ENCODE peak calls at places on chromosome 17, in nine cellular contexts. H is left ventricle myocardium inferior, O is tibial nerve, Y is neural progenitor cell, N is adrenal gland, B is hepatocyte, V is cardiac fibroblast, X is AG09309, L is A549. I is an unnamed sample.

GRCh38 chr17:4230142-4230541 is 33.6 kb downstream of the ANKFY1 start:
- DNase-seq in H (no peak), O (peak; percentile 15), Y (no peak), N (peak; percentile 83), B (peak; percentile 86), V (peak; percentile 99), X (peak; percentile 95), L (peak; percentile 56), I (peak; percentile 99)

GRCh38 chr17:43701318-43701743 is 39.6 kb upstream of the MEOX1 start:
- DNase-seq in H (no peak), O (no peak), Y (no peak), N (no peak), B (no peak), V (peak; percentile 53), X (peak; percentile 59), L (no peak), I (peak; percentile 78)

GRCh38 chr17:32504166-32504990 is 17.6 kb downstream of the CDK5R1 start:
- DNase-seq in H (no peak), O (no peak), Y (no peak), N (no peak), B (no peak), V (no peak), X (no peak), L (no peak), I (peak; percentile 51)

GRCh38 chr17:58328195-58329034 is at the start of gene TSPOAP1:
- DNase-seq in H (peak; percentile 19), O (no peak), Y (peak; percentile 90), N (peak; percentile 60), B (no peak), V (no peak), X (no peak), L (no peak), I (no peak)

GRCh38 chr17:59711936-59712335 is 4.5 kb downstream of the VMP1 start:
- DNase-seq in H (no peak), O (no peak), Y (no peak), N (no peak), B (no peak), V (no peak), X (no peak), L (no peak), I (no peak)

GRCh38 chr17:7929158-7930029 is at the start of gene KCNAB3:
- DNase-seq in H (peak; percentile 27), O (no peak), Y (peak; percentile 95), N (peak; percentile 69), B (peak; percentile 82), V (peak; percentile 80), X (no peak), L (peak; percentile 32), I (peak; percentile 66)

GRCh38 chr17:21252875-21253645 is at the start of gene NATD1:
- DNase-seq in H (peak; percentile 91), O (peak; percentile 85), Y (peak; percentile 96), N (peak; percentile 95), B (peak; percentile 92), V (peak; percentile 88), X (no peak), L (peak; percentile 88), I (peak; percentile 81)

GRCh38 chr17:18270046-18270850 is 9.8 kb downstream of the MIEF2 start:
- DNase-seq in H (no peak), O (no peak), Y (no peak), N (no peak), B (no peak), V (no peak), X (no peak), L (no peak), I (no peak)

GRCh38 chr17:21291357-21291756 is 6.8 kb downstream of the MAP2K3 start:
- DNase-seq in H (no peak), O (no peak), Y (no peak), N (no peak), B (no peak), V (no peak), X (no peak), L (no peak), I (no peak)

GRCh38 chr17:32150358-32150757 is 8.1 kb downstream of the RHOT1 start:
- DNase-seq in H (no peak), O (no peak), Y (no peak), N (no peak), B (no peak), V (no peak), X (no peak), L (no peak), I (no peak)

GRCh38 chr17:82492647-82493516 is 26.6 kb upstream of the FOXK2 start:
- DNase-seq in H (no peak), O (no peak), Y (no peak), N (peak; percentile 88), B (no peak), V (peak; percentile 53), X (no peak), L (no peak), I (peak; percentile 70)

GRCh38 chr17:4559139-4559791 is 1.1 kb downstream of the GGT6 start:
- DNase-seq in H (no peak), O (no peak), Y (no peak), N (no peak), B (no peak), V (no peak), X (no peak), L (no peak), I (no peak)

GRCh38 chr17:7589204-7589868 is 558 bp downstream of the SOX15 start:
- DNase-seq in H (peak; percentile 87), O (peak; percentile 83), Y (peak; percentile 94), N (peak; percentile 94), B (peak; percentile 84), V (peak; percentile 89), X (peak; percentile 40), L (peak; percentile 72), I (peak; percentile 83)

GRCh38 chr17:82103588-82104451 is 5.8 kb upstream of the FASN start:
- DNase-seq in H (no peak), O (peak; percentile 82), Y (peak; percentile 90), N (peak; percentile 94), B (peak; percentile 90), V (peak; percentile 31), X (no peak), L (no peak), I (no peak)

GRCh38 chr17:77708936-77709335 is 249.6 kb upstream of the TNRC6C start:
- DNase-seq in H (no peak), O (no peak), Y (no peak), N (peak; percentile 11), B (no peak), V (no peak), X (no peak), L (no peak), I (no peak)

GRCh38 chr17:50047488-50048126 is 8.3 kb upstream of the ITGA3 start:
- DNase-seq in H (no peak), O (peak; percentile 10), Y (no peak), N (no peak), B (no peak), V (peak; percentile 63), X (no peak), L (peak; percentile 49), I (peak; percentile 65)

GRCh38 chr17:82559779-82560642 is 40.5 kb downstream of the FOXK2 start:
- DNase-seq in H (no peak), O (no peak), Y (no peak), N (no peak), B (no peak), V (no peak), X (no peak), L (no peak), I (no peak)

GRCh38 chr17:6591599-6592158 is 35.3 kb upstream of the PITPNM3 start:
- DNase-seq in H (no peak), O (no peak), Y (no peak), N (peak; percentile 77), B (no peak), V (peak; percentile 71), X (peak; percentile 44), L (peak; percentile 79), I (peak; percentile 86)

GRCh38 chr17:28244446-28244845 is 74.6 kb upstream of the TMEM97 start:
- DNase-seq in H (no peak), O (no peak), Y (no peak), N (no peak), B (no peak), V (no peak), X (no peak), L (no peak), I (no peak)

GRCh38 chr17:67366193-67367157 is at the start of gene PSMD12:
- DNase-seq in H (peak; percentile 95), O (peak; percentile 83), Y (peak; percentile 93), N (peak; percentile 96), B (peak; percentile 95), V (peak; percentile 93), X (no peak), L (peak; percentile 95), I (peak; percentile 88)
- H3K4me3 ChIP-seq in H (peak within 1 kb of the TSS; percentile 95), O (peak within 1 kb of the TSS; percentile 94), Y (peak within 1 kb of the TSS; percentile 87), N (peak within 1 kb of the TSS; percentile 94), B (peak within 1 kb of the TSS; percentile 92), V (peak within 1 kb of the TSS; percentile 86), X (peak within 1 kb of the TSS; percentile 90), L (peak within 1 kb of the TSS; percentile 81), I (peak within 1 kb of the TSS; percentile 98)

DNA sequence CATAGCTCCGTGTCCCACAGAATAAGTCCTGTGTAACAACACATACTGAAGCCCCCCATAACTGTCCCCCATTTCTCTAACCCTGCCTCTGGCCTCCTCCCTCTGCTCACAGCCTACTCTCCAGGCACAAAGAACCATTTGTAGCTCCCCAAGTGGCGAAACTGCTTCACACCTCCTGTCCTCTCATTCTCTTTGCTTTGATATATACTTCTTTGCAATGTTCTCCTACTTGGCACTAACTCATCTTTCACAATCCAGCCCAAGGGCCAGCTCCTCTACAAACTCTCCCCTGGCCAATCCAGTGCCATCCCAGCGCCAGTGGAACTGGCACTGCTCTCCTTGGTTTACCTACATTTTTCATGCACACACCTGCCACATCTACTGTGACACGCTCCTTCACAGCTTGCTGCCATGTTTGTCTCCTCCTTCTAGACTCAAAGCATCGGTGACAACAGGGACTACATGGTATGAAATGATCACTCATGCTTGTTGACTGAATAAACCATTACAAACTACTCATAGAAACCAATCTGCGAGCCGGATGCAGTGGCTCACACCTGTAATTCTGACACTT is 12.8 kb downstream of the CYTH1 start:
- DNase-seq in H (no peak), O (no peak), Y (no peak), N (no peak), B (no peak), V (no peak), X (no peak), L (no peak), I (no peak)
- TF ChIP-seq CTCF in H (no peak), O (no peak), Y (peak; percentile 18), N (peak; percentile 16), B (no peak), V (no peak), X (no peak), L (no peak), I (no peak)

GRCh38 chr17:38452719-38453118 is 24.5 kb downstream of the ARHGAP23 start:
- DNase-seq in H (no peak), O (no peak), Y (no peak), N (no peak), B (no peak), V (no peak), X (no peak), L (no peak), I (no peak)
- H3K4me3 ChIP-seq in H (peak overlapping the region; percentile 69), O (no peak overlapping the region), Y (no peak overlapping the region), N (no peak overlapping the region), B (no peak overlapping the region), V (no peak overlapping the region), X (peak overlapping the region; percentile 52), L (no peak overlapping the region), I (peak overlapping the region; percentile 70)

GRCh38 chr17:45852535-45853297 is 8.0 kb downstream of the SPPL2C start:
- DNase-seq in H (no peak), O (peak; percentile 62), Y (peak; percentile 81), N (peak; percentile 81), B (peak; percentile 75), V (peak; percentile 68), X (peak; percentile 11), L (peak; percentile 70), I (peak; percentile 48)
- TF ChIP-seq CTCF in H (peak; percentile 89), O (peak; percentile 85), Y (peak; percentile 96), N (peak; percentile 76), B (peak; percentile 97), V (peak; percentile 86), X (peak; percentile 91), L (peak; percentile 97), I (peak; percentile 93)

GRCh38 chr17:62705781-62706597 is 78.5 kb downstream of the MRC2 start:
- DNase-seq in H (no peak), O (no peak), Y (peak; percentile 74), N (peak; percentile 68), B (no peak), V (peak; percentile 41), X (no peak), L (no peak), I (peak; percentile 33)
- H3K4me3 ChIP-seq in H (peak overlapping the region; percentile 78), O (peak overlapping the region; percentile 32), Y (peak overlapping the region; percentile 94), N (no peak overlapping the region), B (no peak overlapping the region), V (no peak overlapping the region), X (peak overlapping the region; percentile 55), L (no peak overlapping the region), I (peak overlapping the region; percentile 67)